ENCODE peak calls at places on chromosomes 6 and 20, in nine cellular contexts. A is fibroblast of lung; P is transverse colon; L is WERI-Rb-1; J is ascending aorta; O is CD8-positive, alpha-beta T cell; G is A549; S is A673; M is ovary. U is an unnamed sample.

GRCh38 chr20:11852801-11853200 is 64.9 kb upstream of the BTBD3 start:
- DNase-seq in G (no peak), O (no peak), S (no peak), A (peak; percentile 6), P (no peak), M (no peak), L (no peak), J (no peak), U (no peak)

GRCh38 chr6:39401376-39401775 is 78.9 kb upstream of the KCNK16 start:
- DNase-seq in M (no peak), O (no peak), J (no peak), L (no peak), S (no peak), A (no peak), G (no peak), P (no peak), U (no peak)

GRCh38 chr20:24584538-24585356 is 115.3 kb downstream of the SYNDIG1 start:
- DNase-seq in O (no peak), M (no peak), A (peak; percentile 87), P (no peak), G (no peak), J (no peak), L (no peak), S (no peak), U (no peak)

GRCh38 chr6:134519456-134519855 is 201.5 kb upstream of the SGK1 start:
- DNase-seq in O (peak; percentile 44), G (no peak), P (no peak), L (no peak), M (no peak), S (peak; percentile 91), A (no peak), J (no peak), U (peak; percentile 35)

GRCh38 chr20:31857861-31858835 is 12.2 kb downstream of the DUSP15 start:
- DNase-seq in M (no peak), L (no peak), S (no peak), J (peak; percentile 34), O (no peak), P (no peak), A (no peak), G (no peak), U (no peak)

GRCh38 chr6:13428528-13429405 is 58.6 kb downstream of the GFOD1 start:
- DNase-seq in A (no peak), J (peak; percentile 51), M (no peak), G (no peak), O (no peak), P (no peak), L (no peak), S (no peak), U (no peak)

GRCh38 chr6:125747589-125748533 is 1.6 kb upstream of the HEY2 start:
- DNase-seq in J (peak; percentile 76), M (peak; percentile 55), S (no peak), P (peak; percentile 56), O (peak; percentile 19), L (peak; percentile 43), G (no peak), A (no peak), U (no peak)

GRCh38 chr6:9745966-9746365 is 668.9 kb downstream of the TFAP2A start:
- DNase-seq in G (no peak), M (no peak), J (no peak), O (no peak), S (peak; percentile 10), L (no peak), A (no peak), P (no peak), U (no peak)

GRCh38 chr6:11366183-11366933 is 133.9 kb upstream of the NEDD9 start:
- DNase-seq in G (peak; percentile 18), J (no peak), A (no peak), L (no peak), P (no peak), M (no peak), O (peak; percentile 11), S (no peak), U (no peak)

GRCh38 chr6:79277109-79277508 is 42.6 kb upstream of the HMGN3 start:
- DNase-seq in P (no peak), S (peak; percentile 12), L (no peak), J (no peak), M (no peak), O (no peak), A (peak; percentile 45), G (no peak), U (no peak)

GRCh38 chr6:169225887-169226286 is 27.8 kb downstream of the THBS2 start:
- DNase-seq in L (no peak), J (peak; percentile 63), P (no peak), A (no peak), G (no peak), S (no peak), M (no peak), O (no peak), U (no peak)
- TF ChIP-seq CTCF in L (no peak), J (no peak), P (no peak), A (no peak), G (no peak), S (no peak), M (no peak), O (no peak), U (no peak)

GRCh38 chr6:88491266-88491665 is 325.1 kb upstream of the CNR1 start:
- DNase-seq in A (no peak), G (no peak), M (no peak), J (no peak), O (no peak), S (peak; percentile 10), P (no peak), L (no peak), U (no peak)

GRCh38 chr6:88492824-88493223 is 326.7 kb upstream of the CNR1 start:
- DNase-seq in S (peak; percentile 19), O (no peak), M (no peak), A (peak; percentile 12), L (peak; percentile 18), G (peak; percentile 41), P (no peak), J (no peak), U (no peak)

GRCh38 chr6:88492241-88492640 is 326.1 kb upstream of the CNR1 start:
- DNase-seq in A (no peak), M (no peak), P (no peak), J (no peak), L (no peak), G (no peak), O (no peak), S (no peak), U (no peak)

GRCh38 chr6:88493717-88494116 is 327.6 kb upstream of the CNR1 start:
- DNase-seq in G (no peak), A (no peak), L (no peak), S (no peak), J (no peak), P (no peak), M (no peak), O (no peak), U (no peak)

GRCh38 chr6:88494401-88495140 is 328.4 kb upstream of the CNR1 start:
- DNase-seq in P (no peak), L (no peak), O (no peak), A (no peak), J (no peak), G (no peak), M (no peak), S (no peak), U (no peak)
- H3K9me3 ChIP-seq in P (no peaks in the 10 kb centered on the region), L (no peaks in the 10 kb centered on the region), O (no peaks in the 10 kb centered on the region), A (no peaks in the 10 kb centered on the region), J (no peaks in the 10 kb centered on the region), G (peaks cover 2% of the 10 kb centered on the region), M (no peaks in the 10 kb centered on the region), S (no peaks in the 10 kb centered on the region), U (no peaks in the 10 kb centered on the region)

GRCh38 chr6:89032599-89032998 is 48.0 kb upstream of the PNRC1 start:
- DNase-seq in J (peak; percentile 48), M (no peak), S (peak; percentile 26), G (no peak), L (no peak), P (no peak), O (no peak), A (peak; percentile 57), U (no peak)
- TF ChIP-seq CTCF in J (peak; percentile 18), M (no peak), S (peak; percentile 24), G (no peak), L (no peak), P (peak; percentile 10), O (no peak), A (peak; percentile 34), U (no peak)

DNA sequence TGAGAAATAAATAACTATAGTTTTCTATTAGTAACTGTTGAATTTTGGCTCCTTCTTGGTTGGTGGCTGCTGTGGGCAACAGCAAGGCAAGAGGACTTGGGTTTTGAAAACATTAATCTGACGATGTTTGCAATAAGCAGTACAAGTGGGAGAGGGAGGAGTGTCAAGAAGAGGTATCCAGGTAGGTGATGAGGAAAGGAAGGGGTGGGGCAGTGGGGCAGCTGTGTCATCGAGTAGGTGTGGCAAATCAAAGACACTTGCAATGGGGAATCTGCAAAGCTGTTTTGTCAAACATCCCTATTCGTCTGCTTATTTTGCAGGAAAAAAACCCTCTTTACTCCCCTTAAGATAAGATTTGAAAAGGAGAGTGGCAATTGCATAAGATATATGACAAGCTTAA is 171.9 kb upstream of the MAP3K7 start:
- DNase-seq in A (no peak), G (no peak), S (no peak), P (no peak), J (no peak), O (no peak), M (no peak), L (no peak), U (no peak)
- H3K9me3 ChIP-seq in A (no peaks in the 10 kb centered on the region), G (no peaks in the 10 kb centered on the region), S (no peaks in the 10 kb centered on the region), P (no peaks in the 10 kb centered on the region), J (no peaks in the 10 kb centered on the region), O (no peaks in the 10 kb centered on the region), M (no peaks in the 10 kb centered on the region), L (no peaks in the 10 kb centered on the region), U (no peaks in the 10 kb centered on the region)

U was measured in CD4-positive, alpha-beta T cell.